ENCODE peak calls at places on chromosomes 6 and 20, in seven cellular contexts. One of them, this sample, is unnamed.

GRCh38 chr6:3633711-3634110 is 117.8 kb downstream of the PXDC1 start:
- DNase-seq in endothelial cell: no peak
- DNase-seq in Daoy: no peak
- DNase-seq in stimulated activated CD4-positive, alpha-beta T cell treated with anti-CD3 and anti-CD28 coated beads, Interleukin-4, amount 100 ng/mL, for 24 hours: no peak
- DNase-seq in BE2C: no peak
- DNase-seq in activated CD4-positive, alpha-beta T cell treated with anti-CD3 and anti-CD28 coated beads, Interleukin-2, amount 50 U/mL, for 48 hours: no peak
- DNase-seq in astrocyte of the spinal cord: no peak
- DNase-seq in this sample: no peak

GRCh38 chr6:41073968-41074691 is 1.4 kb downstream of the NFYA start:
- DNase-seq in endothelial cell: no peak
- DNase-seq in Daoy: peak
- DNase-seq in stimulated activated CD4-positive, alpha-beta T cell treated with anti-CD3 and anti-CD28 coated beads, Interleukin-4, amount 100 ng/mL, for 24 hours: no peak
- DNase-seq in BE2C: no peak
- DNase-seq in activated CD4-positive, alpha-beta T cell treated with anti-CD3 and anti-CD28 coated beads, Interleukin-2, amount 50 U/mL, for 48 hours: no peak
- DNase-seq in astrocyte of the spinal cord: peak
- DNase-seq in this sample: no peak

GRCh38 chr20:32966881-32967781 is 37.1 kb downstream of the SUN5 start:
- DNase-seq in endothelial cell: no peak
- DNase-seq in Daoy: no peak
- DNase-seq in stimulated activated CD4-positive, alpha-beta T cell treated with anti-CD3 and anti-CD28 coated beads, Interleukin-4, amount 100 ng/mL, for 24 hours: peak
- DNase-seq in BE2C: no peak
- DNase-seq in activated CD4-positive, alpha-beta T cell treated with anti-CD3 and anti-CD28 coated beads, Interleukin-2, amount 50 U/mL, for 48 hours: peak
- DNase-seq in astrocyte of the spinal cord: no peak
- DNase-seq in this sample: peak

GRCh38 chr20:56735087-56735642 is 106.1 kb downstream of the TFAP2C start:
- DNase-seq in endothelial cell: no peak
- DNase-seq in Daoy: no peak
- DNase-seq in stimulated activated CD4-positive, alpha-beta T cell treated with anti-CD3 and anti-CD28 coated beads, Interleukin-4, amount 100 ng/mL, for 24 hours: no peak
- DNase-seq in BE2C: peak
- DNase-seq in activated CD4-positive, alpha-beta T cell treated with anti-CD3 and anti-CD28 coated beads, Interleukin-2, amount 50 U/mL, for 48 hours: no peak
- DNase-seq in astrocyte of the spinal cord: no peak
- DNase-seq in this sample: peak

GRCh38 chr20:45445805-45446562 is 23.6 kb upstream of the WFDC2 start:
- DNase-seq in endothelial cell: peak
- DNase-seq in Daoy: peak
- DNase-seq in stimulated activated CD4-positive, alpha-beta T cell treated with anti-CD3 and anti-CD28 coated beads, Interleukin-4, amount 100 ng/mL, for 24 hours: peak
- DNase-seq in BE2C: peak
- DNase-seq in activated CD4-positive, alpha-beta T cell treated with anti-CD3 and anti-CD28 coated beads, Interleukin-2, amount 50 U/mL, for 48 hours: peak
- DNase-seq in astrocyte of the spinal cord: no peak
- DNase-seq in this sample: peak

GRCh38 chr6:30709101-30709868 is 7.8 kb downstream of the MDC1 start:
- DNase-seq in endothelial cell: no peak
- DNase-seq in Daoy: no peak
- DNase-seq in stimulated activated CD4-positive, alpha-beta T cell treated with anti-CD3 and anti-CD28 coated beads, Interleukin-4, amount 100 ng/mL, for 24 hours: no peak
- DNase-seq in BE2C: no peak
- DNase-seq in activated CD4-positive, alpha-beta T cell treated with anti-CD3 and anti-CD28 coated beads, Interleukin-2, amount 50 U/mL, for 48 hours: no peak
- DNase-seq in astrocyte of the spinal cord: no peak
- DNase-seq in this sample: no peak

GRCh38 chr6:53347250-53347920 is 1.4 kb downstream of the ELOVL5 start:
- DNase-seq in endothelial cell: no peak
- DNase-seq in Daoy: peak
- DNase-seq in stimulated activated CD4-positive, alpha-beta T cell treated with anti-CD3 and anti-CD28 coated beads, Interleukin-4, amount 100 ng/mL, for 24 hours: peak
- DNase-seq in BE2C: no peak
- DNase-seq in activated CD4-positive, alpha-beta T cell treated with anti-CD3 and anti-CD28 coated beads, Interleukin-2, amount 50 U/mL, for 48 hours: peak
- DNase-seq in astrocyte of the spinal cord: peak
- DNase-seq in this sample: no peak

GRCh38 chr20:35166242-35166830 is 5.5 kb upstream of the PROCR start:
- DNase-seq in endothelial cell: peak
- DNase-seq in Daoy: no peak
- DNase-seq in stimulated activated CD4-positive, alpha-beta T cell treated with anti-CD3 and anti-CD28 coated beads, Interleukin-4, amount 100 ng/mL, for 24 hours: no peak
- DNase-seq in BE2C: peak
- DNase-seq in activated CD4-positive, alpha-beta T cell treated with anti-CD3 and anti-CD28 coated beads, Interleukin-2, amount 50 U/mL, for 48 hours: no peak
- DNase-seq in astrocyte of the spinal cord: no peak
- DNase-seq in this sample: no peak

GRCh38 chr6:26071135-26071534 is 16.1 kb upstream of the HFE start:
- DNase-seq in endothelial cell: no peak
- DNase-seq in Daoy: peak
- DNase-seq in stimulated activated CD4-positive, alpha-beta T cell treated with anti-CD3 and anti-CD28 coated beads, Interleukin-4, amount 100 ng/mL, for 24 hours: no peak
- DNase-seq in BE2C: no peak
- DNase-seq in activated CD4-positive, alpha-beta T cell treated with anti-CD3 and anti-CD28 coated beads, Interleukin-2, amount 50 U/mL, for 48 hours: no peak
- DNase-seq in astrocyte of the spinal cord: no peak
- DNase-seq in this sample: peak

GRCh38 chr6:154558513-154558912 is 48.0 kb upstream of the CNKSR3 start:
- DNase-seq in endothelial cell: no peak
- DNase-seq in Daoy: no peak
- DNase-seq in stimulated activated CD4-positive, alpha-beta T cell treated with anti-CD3 and anti-CD28 coated beads, Interleukin-4, amount 100 ng/mL, for 24 hours: no peak
- DNase-seq in BE2C: no peak
- DNase-seq in activated CD4-positive, alpha-beta T cell treated with anti-CD3 and anti-CD28 coated beads, Interleukin-2, amount 50 U/mL, for 48 hours: no peak
- DNase-seq in astrocyte of the spinal cord: no peak
- DNase-seq in this sample: no peak

GRCh38 chr20:17680128-17680835 is 1.8 kb downstream of the RRBP1 start:
- DNase-seq in endothelial cell: peak
- DNase-seq in Daoy: peak
- DNase-seq in stimulated activated CD4-positive, alpha-beta T cell treated with anti-CD3 and anti-CD28 coated beads, Interleukin-4, amount 100 ng/mL, for 24 hours: no peak
- DNase-seq in BE2C: no peak
- DNase-seq in activated CD4-positive, alpha-beta T cell treated with anti-CD3 and anti-CD28 coated beads, Interleukin-2, amount 50 U/mL, for 48 hours: no peak
- DNase-seq in astrocyte of the spinal cord: no peak
- DNase-seq in this sample: no peak

GRCh38 chr6:56749632-56750151 is 107.0 kb upstream of the DST start:
- DNase-seq in endothelial cell: no peak
- DNase-seq in Daoy: peak
- DNase-seq in stimulated activated CD4-positive, alpha-beta T cell treated with anti-CD3 and anti-CD28 coated beads, Interleukin-4, amount 100 ng/mL, for 24 hours: no peak
- DNase-seq in BE2C: no peak
- DNase-seq in activated CD4-positive, alpha-beta T cell treated with anti-CD3 and anti-CD28 coated beads, Interleukin-2, amount 50 U/mL, for 48 hours: no peak
- DNase-seq in astrocyte of the spinal cord: peak
- DNase-seq in this sample: no peak

GRCh38 chr20:2697768-2698167 is 5.2 kb downstream of the EBF4 start:
- DNase-seq in endothelial cell: no peak
- DNase-seq in Daoy: no peak
- DNase-seq in stimulated activated CD4-positive, alpha-beta T cell treated with anti-CD3 and anti-CD28 coated beads, Interleukin-4, amount 100 ng/mL, for 24 hours: no peak
- DNase-seq in BE2C: no peak
- DNase-seq in activated CD4-positive, alpha-beta T cell treated with anti-CD3 and anti-CD28 coated beads, Interleukin-2, amount 50 U/mL, for 48 hours: no peak
- DNase-seq in astrocyte of the spinal cord: no peak
- DNase-seq in this sample: no peak

GRCh38 chr20:54981181-54981580 is 505.8 kb downstream of the DOK5 start:
- DNase-seq in endothelial cell: no peak
- DNase-seq in Daoy: no peak
- DNase-seq in stimulated activated CD4-positive, alpha-beta T cell treated with anti-CD3 and anti-CD28 coated beads, Interleukin-4, amount 100 ng/mL, for 24 hours: no peak
- DNase-seq in BE2C: no peak
- DNase-seq in activated CD4-positive, alpha-beta T cell treated with anti-CD3 and anti-CD28 coated beads, Interleukin-2, amount 50 U/mL, for 48 hours: no peak
- DNase-seq in astrocyte of the spinal cord: no peak
- DNase-seq in this sample: no peak

GRCh38 chr6:33746036-33746600 is 587 bp downstream of the IP6K3 start:
- DNase-seq in endothelial cell: no peak
- DNase-seq in Daoy: peak
- DNase-seq in stimulated activated CD4-positive, alpha-beta T cell treated with anti-CD3 and anti-CD28 coated beads, Interleukin-4, amount 100 ng/mL, for 24 hours: no peak
- DNase-seq in BE2C: peak
- DNase-seq in activated CD4-positive, alpha-beta T cell treated with anti-CD3 and anti-CD28 coated beads, Interleukin-2, amount 50 U/mL, for 48 hours: no peak
- DNase-seq in astrocyte of the spinal cord: peak
- DNase-seq in this sample: no peak

GRCh38 chr6:53854843-53855567 is 60.2 kb downstream of the LRRC1 start:
- DNase-seq in endothelial cell: no peak
- DNase-seq in Daoy: no peak
- DNase-seq in stimulated activated CD4-positive, alpha-beta T cell treated with anti-CD3 and anti-CD28 coated beads, Interleukin-4, amount 100 ng/mL, for 24 hours: no peak
- DNase-seq in BE2C: no peak
- DNase-seq in activated CD4-positive, alpha-beta T cell treated with anti-CD3 and anti-CD28 coated beads, Interleukin-2, amount 50 U/mL, for 48 hours: no peak
- DNase-seq in astrocyte of the spinal cord: no peak
- DNase-seq in this sample: no peak

GRCh38 chr20:23257848-23258746 is 92.5 kb upstream of the NXT1 start:
- DNase-seq in endothelial cell: no peak
- DNase-seq in Daoy: peak
- DNase-seq in stimulated activated CD4-positive, alpha-beta T cell treated with anti-CD3 and anti-CD28 coated beads, Interleukin-4, amount 100 ng/mL, for 24 hours: no peak
- DNase-seq in BE2C: no peak
- DNase-seq in activated CD4-positive, alpha-beta T cell treated with anti-CD3 and anti-CD28 coated beads, Interleukin-2, amount 50 U/mL, for 48 hours: no peak
- DNase-seq in astrocyte of the spinal cord: peak
- DNase-seq in this sample: no peak

GRCh38 chr6:129655334-129655733 is 54.6 kb downstream of the ARHGAP18 start:
- DNase-seq in endothelial cell: no peak
- DNase-seq in Daoy: no peak
- DNase-seq in stimulated activated CD4-positive, alpha-beta T cell treated with anti-CD3 and anti-CD28 coated beads, Interleukin-4, amount 100 ng/mL, for 24 hours: no peak
- DNase-seq in BE2C: no peak
- DNase-seq in activated CD4-positive, alpha-beta T cell treated with anti-CD3 and anti-CD28 coated beads, Interleukin-2, amount 50 U/mL, for 48 hours: no peak
- DNase-seq in astrocyte of the spinal cord: no peak
- DNase-seq in this sample: no peak

GRCh38 chr6:29552512-29553051 is 7.0 kb downstream of the UBD start:
- DNase-seq in endothelial cell: no peak
- DNase-seq in Daoy: peak
- DNase-seq in stimulated activated CD4-positive, alpha-beta T cell treated with anti-CD3 and anti-CD28 coated beads, Interleukin-4, amount 100 ng/mL, for 24 hours: no peak
- DNase-seq in BE2C: no peak
- DNase-seq in activated CD4-positive, alpha-beta T cell treated with anti-CD3 and anti-CD28 coated beads, Interleukin-2, amount 50 U/mL, for 48 hours: no peak
- DNase-seq in astrocyte of the spinal cord: peak
- DNase-seq in this sample: no peak

GRCh38 chr20:10551732-10552724 is 116.9 kb downstream of the SLX4IP start:
- DNase-seq in endothelial cell: no peak
- DNase-seq in Daoy: no peak
- DNase-seq in stimulated activated CD4-positive, alpha-beta T cell treated with anti-CD3 and anti-CD28 coated beads, Interleukin-4, amount 100 ng/mL, for 24 hours: peak
- DNase-seq in BE2C: no peak
- DNase-seq in activated CD4-positive, alpha-beta T cell treated with anti-CD3 and anti-CD28 coated beads, Interleukin-2, amount 50 U/mL, for 48 hours: peak
- DNase-seq in astrocyte of the spinal cord: peak
- DNase-seq in this sample: peak

GRCh38 chr6:96783307-96783706 is 54.0 kb downstream of the GPR63 start:
- DNase-seq in endothelial cell: no peak
- DNase-seq in Daoy: no peak
- DNase-seq in stimulated activated CD4-positive, alpha-beta T cell treated with anti-CD3 and anti-CD28 coated beads, Interleukin-4, amount 100 ng/mL, for 24 hours: no peak
- DNase-seq in BE2C: no peak
- DNase-seq in activated CD4-positive, alpha-beta T cell treated with anti-CD3 and anti-CD28 coated beads, Interleukin-2, amount 50 U/mL, for 48 hours: no peak
- DNase-seq in astrocyte of the spinal cord: no peak
- DNase-seq in this sample: no peak

GRCh38 chr6:134521116-134521501 is 203.2 kb upstream of the SGK1 start:
- DNase-seq in endothelial cell: no peak
- DNase-seq in Daoy: no peak
- DNase-seq in stimulated activated CD4-positive, alpha-beta T cell treated with anti-CD3 and anti-CD28 coated beads, Interleukin-4, amount 100 ng/mL, for 24 hours: no peak
- DNase-seq in BE2C: no peak
- DNase-seq in activated CD4-positive, alpha-beta T cell treated with anti-CD3 and anti-CD28 coated beads, Interleukin-2, amount 50 U/mL, for 48 hours: no peak
- DNase-seq in astrocyte of the spinal cord: no peak
- DNase-seq in this sample: no peak

GRCh38 chr6:7914991-7915789 is 4.6 kb upstream of the TXNDC5 start:
- DNase-seq in endothelial cell: no peak
- DNase-seq in Daoy: peak
- DNase-seq in stimulated activated CD4-positive, alpha-beta T cell treated with anti-CD3 and anti-CD28 coated beads, Interleukin-4, amount 100 ng/mL, for 24 hours: no peak
- DNase-seq in BE2C: peak
- DNase-seq in activated CD4-positive, alpha-beta T cell treated with anti-CD3 and anti-CD28 coated beads, Interleukin-2, amount 50 U/mL, for 48 hours: no peak
- DNase-seq in astrocyte of the spinal cord: peak
- DNase-seq in this sample: no peak

GRCh38 chr20:40390654-40391053 is 298.4 kb downstream of the MAFB start:
- DNase-seq in endothelial cell: no peak
- DNase-seq in Daoy: peak
- DNase-seq in stimulated activated CD4-positive, alpha-beta T cell treated with anti-CD3 and anti-CD28 coated beads, Interleukin-4, amount 100 ng/mL, for 24 hours: no peak
- DNase-seq in BE2C: no peak
- DNase-seq in activated CD4-positive, alpha-beta T cell treated with anti-CD3 and anti-CD28 coated beads, Interleukin-2, amount 50 U/mL, for 48 hours: no peak
- DNase-seq in astrocyte of the spinal cord: no peak
- DNase-seq in this sample: no peak

GRCh38 chr6:148203970-148204369 is 138.7 kb upstream of the SASH1 start:
- DNase-seq in endothelial cell: no peak
- DNase-seq in Daoy: peak
- DNase-seq in stimulated activated CD4-positive, alpha-beta T cell treated with anti-CD3 and anti-CD28 coated beads, Interleukin-4, amount 100 ng/mL, for 24 hours: peak
- DNase-seq in BE2C: no peak
- DNase-seq in activated CD4-positive, alpha-beta T cell treated with anti-CD3 and anti-CD28 coated beads, Interleukin-2, amount 50 U/mL, for 48 hours: peak
- DNase-seq in astrocyte of the spinal cord: peak
- DNase-seq in this sample: no peak

GRCh38 chr20:24131281-24131680 is 142.7 kb upstream of the GGTLC1 start:
- DNase-seq in endothelial cell: no peak
- DNase-seq in Daoy: no peak
- DNase-seq in stimulated activated CD4-positive, alpha-beta T cell treated with anti-CD3 and anti-CD28 coated beads, Interleukin-4, amount 100 ng/mL, for 24 hours: no peak
- DNase-seq in BE2C: no peak
- DNase-seq in activated CD4-positive, alpha-beta T cell treated with anti-CD3 and anti-CD28 coated beads, Interleukin-2, amount 50 U/mL, for 48 hours: no peak
- DNase-seq in astrocyte of the spinal cord: no peak
- DNase-seq in this sample: no peak

GRCh38 chr6:56713285-56713684 is 70.6 kb upstream of the DST start:
- DNase-seq in endothelial cell: no peak
- DNase-seq in Daoy: peak
- DNase-seq in stimulated activated CD4-positive, alpha-beta T cell treated with anti-CD3 and anti-CD28 coated beads, Interleukin-4, amount 100 ng/mL, for 24 hours: no peak
- DNase-seq in BE2C: no peak
- DNase-seq in activated CD4-positive, alpha-beta T cell treated with anti-CD3 and anti-CD28 coated beads, Interleukin-2, amount 50 U/mL, for 48 hours: no peak
- DNase-seq in astrocyte of the spinal cord: peak
- DNase-seq in this sample: no peak

GRCh38 chr6:37809144-37809543 is 10.4 kb upstream of the ZFAND3 start:
- DNase-seq in endothelial cell: no peak
- DNase-seq in Daoy: peak
- DNase-seq in stimulated activated CD4-positive, alpha-beta T cell treated with anti-CD3 and anti-CD28 coated beads, Interleukin-4, amount 100 ng/mL, for 24 hours: no peak
- DNase-seq in BE2C: peak
- DNase-seq in activated CD4-positive, alpha-beta T cell treated with anti-CD3 and anti-CD28 coated beads, Interleukin-2, amount 50 U/mL, for 48 hours: no peak
- DNase-seq in astrocyte of the spinal cord: peak
- DNase-seq in this sample: no peak

GRCh38 chr6:94902974-94903628 is 674.2 kb upstream of the MANEA start:
- DNase-seq in endothelial cell: no peak
- DNase-seq in Daoy: no peak
- DNase-seq in stimulated activated CD4-positive, alpha-beta T cell treated with anti-CD3 and anti-CD28 coated beads, Interleukin-4, amount 100 ng/mL, for 24 hours: no peak
- DNase-seq in BE2C: peak
- DNase-seq in activated CD4-positive, alpha-beta T cell treated with anti-CD3 and anti-CD28 coated beads, Interleukin-2, amount 50 U/mL, for 48 hours: no peak
- DNase-seq in astrocyte of the spinal cord: no peak
- DNase-seq in this sample: peak

GRCh38 chr6:36301781-36302180 is 31.9 kb downstream of the PNPLA1 start:
- DNase-seq in endothelial cell: no peak
- DNase-seq in Daoy: no peak
- DNase-seq in stimulated activated CD4-positive, alpha-beta T cell treated with anti-CD3 and anti-CD28 coated beads, Interleukin-4, amount 100 ng/mL, for 24 hours: no peak
- DNase-seq in BE2C: no peak
- DNase-seq in activated CD4-positive, alpha-beta T cell treated with anti-CD3 and anti-CD28 coated beads, Interleukin-2, amount 50 U/mL, for 48 hours: no peak
- DNase-seq in astrocyte of the spinal cord: no peak
- DNase-seq in this sample: no peak

GRCh38 chr6:41536884-41537347 is 9.3 kb upstream of the FOXP4 start:
- DNase-seq in endothelial cell: no peak
- DNase-seq in Daoy: peak
- DNase-seq in stimulated activated CD4-positive, alpha-beta T cell treated with anti-CD3 and anti-CD28 coated beads, Interleukin-4, amount 100 ng/mL, for 24 hours: no peak
- DNase-seq in BE2C: peak
- DNase-seq in activated CD4-positive, alpha-beta T cell treated with anti-CD3 and anti-CD28 coated beads, Interleukin-2, amount 50 U/mL, for 48 hours: no peak
- DNase-seq in astrocyte of the spinal cord: no peak
- DNase-seq in this sample: no peak

GRCh38 chr20:58088625-58089024 is 139.8 kb downstream of the ANKRD60 start:
- DNase-seq in endothelial cell: no peak
- DNase-seq in Daoy: no peak
- DNase-seq in stimulated activated CD4-positive, alpha-beta T cell treated with anti-CD3 and anti-CD28 coated beads, Interleukin-4, amount 100 ng/mL, for 24 hours: no peak
- DNase-seq in BE2C: no peak
- DNase-seq in activated CD4-positive, alpha-beta T cell treated with anti-CD3 and anti-CD28 coated beads, Interleukin-2, amount 50 U/mL, for 48 hours: no peak
- DNase-seq in astrocyte of the spinal cord: no peak
- DNase-seq in this sample: no peak

GRCh38 chr6:25389501-25389900 is 110.3 kb downstream of the CARMIL1 start:
- DNase-seq in endothelial cell: no peak
- DNase-seq in Daoy: peak
- DNase-seq in stimulated activated CD4-positive, alpha-beta T cell treated with anti-CD3 and anti-CD28 coated beads, Interleukin-4, amount 100 ng/mL, for 24 hours: no peak
- DNase-seq in BE2C: no peak
- DNase-seq in activated CD4-positive, alpha-beta T cell treated with anti-CD3 and anti-CD28 coated beads, Interleukin-2, amount 50 U/mL, for 48 hours: no peak
- DNase-seq in astrocyte of the spinal cord: peak
- DNase-seq in this sample: no peak

GRCh38 chr6:15588966-15589634 is 73.7 kb downstream of the DTNBP1 start:
- DNase-seq in endothelial cell: no peak
- DNase-seq in Daoy: peak
- DNase-seq in stimulated activated CD4-positive, alpha-beta T cell treated with anti-CD3 and anti-CD28 coated beads, Interleukin-4, amount 100 ng/mL, for 24 hours: peak
- DNase-seq in BE2C: no peak
- DNase-seq in activated CD4-positive, alpha-beta T cell treated with anti-CD3 and anti-CD28 coated beads, Interleukin-2, amount 50 U/mL, for 48 hours: peak
- DNase-seq in astrocyte of the spinal cord: peak
- DNase-seq in this sample: no peak

GRCh38 chr6:2103644-2104523 is 141.5 kb downstream of the GMDS start:
- DNase-seq in endothelial cell: no peak
- DNase-seq in Daoy: peak
- DNase-seq in stimulated activated CD4-positive, alpha-beta T cell treated with anti-CD3 and anti-CD28 coated beads, Interleukin-4, amount 100 ng/mL, for 24 hours: no peak
- DNase-seq in BE2C: peak
- DNase-seq in activated CD4-positive, alpha-beta T cell treated with anti-CD3 and anti-CD28 coated beads, Interleukin-2, amount 50 U/mL, for 48 hours: no peak
- DNase-seq in astrocyte of the spinal cord: peak
- DNase-seq in this sample: no peak

GRCh38 chr20:59222982-59223610 is 59.5 kb downstream of the ZNF831 start:
- DNase-seq in endothelial cell: peak
- DNase-seq in Daoy: peak
- DNase-seq in stimulated activated CD4-positive, alpha-beta T cell treated with anti-CD3 and anti-CD28 coated beads, Interleukin-4, amount 100 ng/mL, for 24 hours: no peak
- DNase-seq in BE2C: peak
- DNase-seq in activated CD4-positive, alpha-beta T cell treated with anti-CD3 and anti-CD28 coated beads, Interleukin-2, amount 50 U/mL, for 48 hours: no peak
- DNase-seq in astrocyte of the spinal cord: no peak
- DNase-seq in this sample: peak

GRCh38 chr6:166862287-166862977 is 93.9 kb downstream of the RNASET2 start:
- DNase-seq in endothelial cell: peak
- DNase-seq in Daoy: peak
- DNase-seq in stimulated activated CD4-positive, alpha-beta T cell treated with anti-CD3 and anti-CD28 coated beads, Interleukin-4, amount 100 ng/mL, for 24 hours: peak
- DNase-seq in BE2C: peak
- DNase-seq in activated CD4-positive, alpha-beta T cell treated with anti-CD3 and anti-CD28 coated beads, Interleukin-2, amount 50 U/mL, for 48 hours: peak
- DNase-seq in astrocyte of the spinal cord: no peak
- DNase-seq in this sample: peak

GRCh38 chr6:170545405-170545804 is 7.7 kb downstream of the PSMB1 start:
- DNase-seq in endothelial cell: no peak
- DNase-seq in Daoy: no peak
- DNase-seq in stimulated activated CD4-positive, alpha-beta T cell treated with anti-CD3 and anti-CD28 coated beads, Interleukin-4, amount 100 ng/mL, for 24 hours: no peak
- DNase-seq in BE2C: no peak
- DNase-seq in activated CD4-positive, alpha-beta T cell treated with anti-CD3 and anti-CD28 coated beads, Interleukin-2, amount 50 U/mL, for 48 hours: no peak
- DNase-seq in astrocyte of the spinal cord: peak
- DNase-seq in this sample: no peak

This sample was measured in WTC11.